ENCODE peak calls at places on chromosomes 3 and 15, in seven cellular contexts. J is astrocyte of the cerebellum, H is GM13976, Q is Panc1, X is epithelial cell of esophagus, V is neural progenitor cell, N is sigmoid colon. K is an unnamed sample.
A peak's percentile ranks its signal among the peaks of the same experiment; 100 is the strongest.

GRCh38 chr3:180871901-180872300 is 40.6 kb upstream of the FXR1 start:
- DNase-seq in X (peak; percentile 10), Q (no peak), N (no peak), J (peak; percentile 34), H (no peak), V (no peak), K (no peak)

GRCh38 chr3:180102604-180103003 is 65.9 kb upstream of the PEX5L start:
- DNase-seq in N (no peak), V (no peak), X (no peak), J (no peak), Q (no peak), H (no peak), K (no peak)

GRCh38 chr3:108500728-108501127 is 9.7 kb downstream of the MYH15 start:
- DNase-seq in X (peak; percentile 22), V (no peak), J (no peak), N (no peak), Q (no peak), H (no peak), K (no peak)

GRCh38 chr3:59978979-59979378 is 929.2 kb upstream of the CFAP20DC start:
- DNase-seq in X (no peak), J (no peak), H (no peak), N (no peak), Q (no peak), V (no peak), K (no peak)

GRCh38 chr15:77839970-77840609 is 207.4 kb upstream of the LINGO1 start:
- DNase-seq in N (peak; percentile 46), H (no peak), Q (no peak), V (no peak), X (no peak), J (no peak), K (peak; percentile 48)

GRCh38 chr15:77013786-77014136 is 18.8 kb downstream of the PSTPIP1 start:
- DNase-seq in N (no peak), X (peak; percentile 48), V (no peak), H (peak; percentile 88), J (no peak), Q (no peak), K (no peak)

GRCh38 chr3:72101538-72101937 is 316.6 kb upstream of the PROK2 start:
- DNase-seq in H (no peak), V (no peak), N (no peak), X (no peak), J (no peak), Q (no peak), K (no peak)

GRCh38 chr3:194271459-194272035 is 79.6 kb downstream of the CPN2 start:
- DNase-seq in Q (no peak), N (no peak), V (no peak), J (no peak), H (peak; percentile 25), X (no peak), K (peak; percentile 90)

GRCh38 chr3:133412511-133413165 is 12.8 kb downstream of the BFSP2 start:
- DNase-seq in V (no peak), H (no peak), Q (no peak), J (no peak), N (peak; percentile 72), X (no peak), K (no peak)

GRCh38 chr15:79007066-79007465 is 62.2 kb upstream of the CTSH start:
- DNase-seq in Q (no peak), H (peak; percentile 49), N (no peak), V (peak; percentile 74), X (peak; percentile 47), J (no peak), K (no peak)

GRCh38 chr15:60275624-60276023 is 122.2 kb downstream of the ANXA2 start:
- DNase-seq in X (no peak), V (no peak), J (no peak), H (no peak), N (no peak), Q (no peak), K (no peak)

GRCh38 chr3:133855772-133856171 is 39.9 kb downstream of the RAB6B start:
- DNase-seq in J (no peak), V (no peak), H (no peak), Q (no peak), N (no peak), X (no peak), K (no peak)

GRCh38 chr15:34582461-34583357 is 742 bp downstream of the GOLGA8B start:
- DNase-seq in Q (no peak), H (peak; percentile 80), N (no peak), J (no peak), V (peak; percentile 57), X (peak; percentile 59), K (no peak)

GRCh38 chr15:26102988-26103387 is 239.9 kb upstream of the ATP10A start:
- DNase-seq in Q (no peak), H (no peak), N (no peak), X (no peak), J (no peak), V (no peak), K (no peak)

GRCh38 chr15:27671794-27672438 is 427.2 kb downstream of the OCA2 start:
- DNase-seq in N (no peak), V (peak; percentile 13), H (no peak), Q (no peak), J (no peak), X (no peak), K (no peak)

GRCh38 chr15:48250640-48251076 is 44.6 kb downstream of the SLC12A1 start:
- DNase-seq in N (no peak), J (peak; percentile 77), X (peak; percentile 79), H (peak; percentile 59), Q (peak; percentile 56), V (peak; percentile 70), K (no peak)

GRCh38 chr15:43517354-43518072 is at the start of gene MAP1A:
- DNase-seq in N (peak; percentile 89), J (peak; percentile 16), Q (no peak), X (no peak), V (peak; percentile 74), H (peak; percentile 28), K (peak; percentile 86)

GRCh38 chr3:52353291-52353855 is 37.3 kb downstream of the DNAH1 start:
- DNase-seq in N (no peak), X (no peak), V (no peak), Q (no peak), J (no peak), H (no peak), K (peak; percentile 91)

GRCh38 chr3:134749802-134750553 is 45.1 kb upstream of the EPHB1 start:
- DNase-seq in N (no peak), J (no peak), V (no peak), X (no peak), Q (no peak), H (no peak), K (no peak)

DNA sequence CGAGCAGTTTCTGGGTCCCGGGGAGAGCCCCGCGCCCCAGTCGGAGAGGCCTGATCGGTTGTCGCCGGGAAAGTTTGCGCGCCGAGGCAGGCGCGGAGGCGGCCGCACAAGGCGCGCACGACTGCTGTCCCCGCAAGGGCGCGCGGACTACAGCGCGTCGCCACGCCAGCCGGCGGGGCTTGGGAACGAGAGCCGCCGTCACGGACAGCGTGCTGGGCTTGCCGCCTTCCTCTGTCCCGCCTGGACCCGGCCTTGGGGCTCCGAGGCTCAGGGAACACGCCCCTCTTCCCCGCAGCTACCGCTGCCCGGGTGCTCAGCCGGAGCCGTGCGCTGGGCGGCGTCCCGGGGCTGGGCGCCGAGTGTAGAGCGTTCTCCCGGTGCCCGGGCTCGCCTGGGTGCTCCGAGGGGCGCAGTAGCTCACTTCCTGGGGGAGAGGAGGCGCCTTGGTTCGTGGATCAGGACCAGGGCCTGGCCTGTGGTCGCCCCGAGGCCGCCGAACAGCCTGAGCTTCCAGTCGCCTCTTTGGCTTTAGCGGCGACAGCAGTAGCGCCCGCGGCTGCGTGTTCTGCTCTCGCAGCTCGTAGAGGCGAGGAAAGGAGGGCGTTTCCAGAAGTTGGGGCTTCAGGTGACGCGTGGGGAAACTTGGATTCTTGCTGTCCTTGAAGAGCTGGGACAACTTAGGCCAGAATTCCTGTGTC is 226.6 kb upstream of the C2CD4B start:
- DNase-seq in J (no peak), V (peak; percentile 68), H (peak; percentile 64), X (peak; percentile 56), Q (no peak), N (peak; percentile 79), K (peak; percentile 87)
- TF ChIP-seq CTCF in J (peak; percentile 49), V (no peak), H (no peak), X (no peak), Q (peak; percentile 59), N (peak; percentile 25), K (peak; percentile 72)

DNA sequence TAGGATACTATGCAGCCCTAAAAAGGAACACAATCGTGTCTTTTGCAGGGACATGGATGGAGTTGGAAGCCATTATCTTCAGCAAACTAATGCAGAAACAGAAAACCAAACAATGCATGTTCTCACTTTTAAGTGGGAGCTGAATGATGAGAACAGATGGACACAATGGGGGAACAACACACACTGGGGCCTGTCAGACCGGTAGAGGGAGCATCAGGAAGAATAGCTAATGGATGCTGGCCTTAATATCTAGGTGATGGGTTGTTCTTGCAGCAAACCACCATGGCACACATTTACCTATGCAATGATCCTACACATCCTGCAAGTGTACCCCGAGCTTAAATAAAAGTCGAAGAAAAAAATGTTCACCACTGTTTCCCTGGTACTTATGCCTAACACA is 17.5 kb downstream of the SENP7 start:
- DNase-seq in V (no peak), X (peak; percentile 29), H (no peak), Q (no peak), N (no peak), J (no peak), K (no peak)
- TF ChIP-seq CTCF in V (peak; percentile 40), X (peak; percentile 39), H (no peak), Q (no peak), N (no peak), J (peak; percentile 6), K (peak; percentile 25)

GRCh38 chr3:150925751-150926201 is 20.5 kb upstream of the MINDY4B start:
- DNase-seq in N (no peak), X (peak; percentile 67), H (peak; percentile 69), Q (peak; percentile 8), J (peak; percentile 16), V (peak; percentile 76), K (no peak)
- TF ChIP-seq CTCF in N (peak; percentile 28), X (peak; percentile 76), H (peak; percentile 77), Q (peak; percentile 90), J (peak; percentile 74), V (peak; percentile 57), K (peak; percentile 79)

DNA sequence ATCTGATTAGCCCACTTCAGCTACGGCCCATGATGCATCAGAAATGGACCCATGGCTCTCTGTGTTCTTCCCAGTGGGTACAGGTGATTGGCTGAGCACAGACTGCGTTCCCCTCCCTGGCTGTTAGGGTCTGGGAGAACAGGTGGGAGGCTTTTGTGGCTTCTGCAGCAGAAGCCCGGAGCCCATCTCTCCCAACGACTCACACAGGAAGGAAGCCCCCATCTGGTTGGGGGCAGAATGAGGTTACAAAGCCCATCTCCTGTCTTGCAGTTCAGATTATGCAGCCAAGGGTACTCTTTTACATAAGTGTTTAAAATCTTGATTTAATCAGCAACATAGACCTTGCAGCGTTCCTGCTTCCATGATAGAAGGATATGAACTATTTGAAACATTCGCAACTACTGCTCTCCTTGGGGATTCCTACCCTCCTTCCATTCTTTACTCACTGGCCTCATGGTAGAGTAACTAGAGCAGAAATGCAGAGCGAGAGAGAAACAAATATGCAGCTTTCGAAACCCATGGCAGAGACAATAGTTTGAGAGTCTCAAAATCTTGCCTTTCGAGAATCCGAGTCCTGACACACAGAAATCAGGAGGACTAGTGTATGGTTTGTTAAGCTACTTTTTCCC is 291.3 kb downstream of the TLE3 start:
- DNase-seq in Q (no peak), N (no peak), J (no peak), X (no peak), V (no peak), H (no peak), K (no peak)
- TF ChIP-seq CTCF in Q (no peak), N (no peak), J (no peak), X (no peak), V (no peak), H (no peak), K (no peak)

GRCh38 chr3:129892857-129893615 is 475 bp downstream of the TMCC1 start:
- DNase-seq in H (peak; percentile 89), V (peak; percentile 89), X (peak; percentile 21), J (no peak), N (peak; percentile 79), Q (no peak), K (no peak)
- TF ChIP-seq CTCF in H (no peak), V (no peak), X (peak; percentile 7), J (no peak), N (peak; percentile 30), Q (no peak), K (peak; percentile 22)

K was measured in chondrocyte.